ENCODE peak calls at places on chromosomes 11 and 22, in seven cellular contexts. X, E, F, D, I, O and L are unnamed samples.

GRCh38 chr22:37464181-37464580 is 22.0 kb downstream of the MFNG start:
- DNase-seq in X (peak; percentile 45), E (peak; percentile 78), F (no peak), D (no peak), I (no peak), O (peak; percentile 4), L (no peak)

GRCh38 chr11:27124514-27125264 is 84.1 kb downstream of the BBOX1 start:
- DNase-seq in X (peak; percentile 59), E (no peak), F (peak; percentile 81), D (no peak), I (no peak), O (peak; percentile 35), L (no peak)

GRCh38 chr11:66325140-66325754 is 8.4 kb upstream of the CD248 start:
- DNase-seq in X (peak; percentile 29), E (no peak), F (no peak), D (no peak), I (no peak), O (peak; percentile 50), L (no peak)

GRCh38 chr22:20388200-20388599 is 5.8 kb upstream of the ZNF74 start:
- DNase-seq in X (no peak), E (no peak), F (no peak), D (no peak), I (no peak), O (no peak), L (no peak)

GRCh38 chr11:126564588-126564987 is 209.1 kb downstream of the ST3GAL4 start:
- DNase-seq in X (no peak), E (no peak), F (no peak), D (no peak), I (no peak), O (no peak), L (no peak)

GRCh38 chr11:117316197-117316961 is at the start of gene BACE1:
- DNase-seq in X (peak; percentile 93), E (no peak), F (peak; percentile 82), D (peak; percentile 78), I (peak; percentile 81), O (no peak), L (no peak)

GRCh38 chr11:76654980-76655379 is 15.6 kb downstream of the LRRC32 start:
- DNase-seq in X (no peak), E (no peak), F (no peak), D (peak; percentile 15), I (no peak), O (no peak), L (no peak)

GRCh38 chr22:44642096-44642644 is 59.8 kb upstream of the PRR5 start:
- DNase-seq in X (no peak), E (no peak), F (no peak), D (no peak), I (no peak), O (no peak), L (no peak)

GRCh38 chr11:73760066-73760679 is 701 bp downstream of the RAB6A start:
- DNase-seq in X (peak; percentile 67), E (peak; percentile 29), F (peak; percentile 38), D (peak; percentile 65), I (peak; percentile 65), O (peak; percentile 86), L (no peak)

GRCh38 chr11:65591939-65592814 is 3.4 kb downstream of the KCNK7 start:
- DNase-seq in X (peak; percentile 56), E (no peak), F (peak; percentile 57), D (peak; percentile 75), I (no peak), O (no peak), L (no peak)

GRCh38 chr22:48217596-48217995 is 1455.1 kb downstream of the TBC1D22A start:
- DNase-seq in X (no peak), E (no peak), F (no peak), D (no peak), I (no peak), O (no peak), L (no peak)

GRCh38 chr11:121452609-121453150 is at the start of gene SORL1-AS1:
- DNase-seq in X (no peak), E (peak; percentile 76), F (no peak), D (peak; percentile 56), I (no peak), O (no peak), L (no peak)

GRCh38 chr11:126104420-126104819 is 41.8 kb upstream of the CDON start:
- DNase-seq in X (no peak), E (no peak), F (no peak), D (no peak), I (no peak), O (no peak), L (no peak)

GRCh38 chr11:66745356-66746235 is 16.6 kb upstream of the SPTBN2 start:
- DNase-seq in X (peak; percentile 33), E (peak; percentile 75), F (no peak), D (peak; percentile 83), I (peak; percentile 34), O (peak; percentile 87), L (no peak)

GRCh38 chr11:83827940-83828554 is 541.9 kb upstream of the CCDC90B start:
- DNase-seq in X (peak; percentile 45), E (peak; percentile 52), F (peak; percentile 69), D (no peak), I (no peak), O (no peak), L (no peak)

GRCh38 chr11:92226331-92227232 is 2.0 kb downstream of the FAT3 start:
- DNase-seq in X (peak; percentile 36), E (no peak), F (no peak), D (no peak), I (no peak), O (peak; percentile 77), L (no peak)

GRCh38 chr11:13362596-13363109 is 85.1 kb downstream of the BMAL1 start:
- DNase-seq in X (no peak), E (no peak), F (no peak), D (no peak), I (no peak), O (no peak), L (no peak)

GRCh38 chr22:49005557-49005956 is 822.1 kb downstream of the BRD1 start:
- DNase-seq in X (no peak), E (no peak), F (no peak), D (peak; percentile 9), I (no peak), O (no peak), L (no peak)

GRCh38 chr22:29259253-29259899 is 8.4 kb downstream of the RHBDD3 start:
- DNase-seq in X (peak; percentile 18), E (no peak), F (peak; percentile 12), D (no peak), I (no peak), O (no peak), L (no peak)

GRCh38 chr11:16911658-16912057 is 102.6 kb downstream of the PLEKHA7 start:
- DNase-seq in X (no peak), E (no peak), F (no peak), D (no peak), I (no peak), O (no peak), L (no peak)

GRCh38 chr11:97815667-97816066 is 1205.1 kb upstream of the CNTN5 start:
- DNase-seq in X (no peak), E (no peak), F (peak; percentile 57), D (no peak), I (no peak), O (no peak), L (no peak)

GRCh38 chr11:106286881-106287504 is 209.5 kb downstream of the AASDHPPT start:
- DNase-seq in X (peak; percentile 38), E (no peak), F (no peak), D (no peak), I (no peak), O (no peak), L (no peak)

GRCh38 chr22:46043339-46043738 is 66.4 kb upstream of the WNT7B start:
- DNase-seq in X (no peak), E (no peak), F (no peak), D (no peak), I (no peak), O (no peak), L (no peak)
- H3K4me3 ChIP-seq in X (peak overlapping the region; percentile 69), E (no peak overlapping the region), F (no peak overlapping the region), D (no peak overlapping the region), I (no peak overlapping the region), O (peak overlapping the region; percentile 58), L (peak overlapping the region; percentile 64)

GRCh38 chr11:128405693-128406364 is 181.5 kb downstream of the ETS1 start:
- DNase-seq in X (peak; percentile 43), E (no peak), F (peak; percentile 72), D (no peak), I (no peak), O (no peak), L (no peak)
- TF ChIP-seq CTCF in X (no peak), E (no peak), F (no peak), D (no peak), I (no peak), O (no peak), L (no peak)

GRCh38 chr11:56816259-56816658 is 67.8 kb upstream of the OR9G4 start:
- DNase-seq in X (no peak), E (no peak), F (no peak), D (no peak), I (no peak), O (no peak), L (no peak)
- H3K4me3 ChIP-seq in X (no peak overlapping the region), E (no peak overlapping the region), F (no peak overlapping the region), D (no peak overlapping the region), I (no peak overlapping the region), O (no peak overlapping the region), L (no peak overlapping the region)

DNA sequence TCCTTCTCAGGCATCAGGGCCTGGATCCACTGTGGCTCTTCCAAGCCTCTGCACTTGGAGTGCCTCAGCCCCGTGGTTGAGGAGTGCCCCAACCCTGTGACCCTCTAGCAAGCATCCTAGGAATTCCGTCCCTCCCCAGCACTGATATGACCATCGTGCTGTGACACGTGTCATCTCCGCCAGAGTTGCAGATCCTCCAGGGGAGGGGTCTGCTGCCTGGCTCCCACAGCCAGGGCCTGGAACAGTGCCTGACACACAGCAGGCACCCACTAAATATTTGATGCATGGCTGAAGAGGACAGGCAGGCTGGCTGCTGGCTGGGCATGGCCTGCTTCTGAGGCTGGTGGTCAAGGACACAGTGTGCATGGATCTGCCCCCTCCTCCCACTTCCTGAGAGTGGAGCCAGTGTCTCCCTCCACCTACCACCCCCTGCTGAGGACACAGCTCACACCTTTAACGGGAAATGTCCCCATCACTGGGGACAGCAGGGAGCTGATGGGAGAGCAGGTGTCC is 1.7 kb upstream of the CD81 start:
- DNase-seq in X (no peak), E (no peak), F (no peak), D (no peak), I (peak; percentile 15), O (peak; percentile 42), L (no peak)
- TF ChIP-seq CTCF in X (no peak), E (no peak), F (no peak), D (no peak), I (no peak), O (no peak), L (no peak)

GRCh38 chr22:50304528-50305392 is 2.7 kb downstream of the PLXNB2 start:
- DNase-seq in X (peak; percentile 55), E (no peak), F (no peak), D (peak; percentile 77), I (no peak), O (no peak), L (no peak)

GRCh38 chr22:50302564-50302963 is 4.9 kb downstream of the PLXNB2 start:
- DNase-seq in X (no peak), E (no peak), F (no peak), D (no peak), I (no peak), O (no peak), L (no peak)

GRCh38 chr22:50303515-50303847 is 4.0 kb downstream of the PLXNB2 start:
- DNase-seq in X (no peak), E (no peak), F (no peak), D (no peak), I (no peak), O (no peak), L (no peak)

GRCh38 chr22:50305393-50305657 is 2.1 kb downstream of the PLXNB2 start:
- DNase-seq in X (no peak), E (no peak), F (no peak), D (no peak), I (no peak), O (no peak), L (no peak)

GRCh38 chr22:50303848-50304527 is 3.5 kb downstream of the PLXNB2 start:
- DNase-seq in X (peak; percentile 51), E (no peak), F (no peak), D (peak; percentile 77), I (peak; percentile 72), O (no peak), L (no peak)
- H3K4me3 ChIP-seq in X (peak overlapping the region; percentile 19), E (no peak overlapping the region), F (peak overlapping the region; percentile 16), D (peak overlapping the region; percentile 3), I (no peak overlapping the region), O (peak overlapping the region; percentile 85), L (peak overlapping the region; percentile 19)